ENCODE peak calls at places on chromosomes 12 and 14, in eight cellular contexts. X is suprapubic skin, T is heart right ventricle, E is IMR-90, Y is GM23338, D is fibroblast of pulmonary artery, L is gastrocnemius medialis, F is AG10803. S is an unnamed sample.

GRCh38 chr12:48285751-48286650 is 64.7 kb downstream of the ZNF641 start:
- DNase-seq in X (no peak), T (no peak), E (no peak), Y (peak; percentile 49), D (no peak), L (no peak), F (no peak), S (no peak)

GRCh38 chr12:94972795-94973194 is 30.7 kb downstream of the NDUFA12 start:
- DNase-seq in X (no peak), T (no peak), E (no peak), Y (no peak), D (no peak), L (no peak), F (no peak), S (no peak)

GRCh38 chr14:36300337-36300736 is 20.1 kb downstream of the MBIP start:
- DNase-seq in X (no peak), T (no peak), E (peak; percentile 34), Y (no peak), D (peak; percentile 12), L (no peak), F (no peak), S (peak; percentile 21)

GRCh38 chr14:35687335-35687939 is 121.7 kb downstream of the RALGAPA1 start:
- DNase-seq in X (no peak), T (no peak), E (peak; percentile 68), Y (peak; percentile 77), D (peak; percentile 78), L (no peak), F (peak; percentile 46), S (peak; percentile 62)

GRCh38 chr12:124286414-124286813 is 8.5 kb upstream of the RFLNA start:
- DNase-seq in X (no peak), T (no peak), E (no peak), Y (no peak), D (peak; percentile 14), L (no peak), F (no peak), S (peak; percentile 33)

GRCh38 chr12:112750971-112751370 is 40.6 kb upstream of the RPH3A start:
- DNase-seq in X (no peak), T (no peak), E (peak; percentile 8), Y (no peak), D (no peak), L (no peak), F (no peak), S (no peak)

GRCh38 chr12:77861317-77861716 is 30.6 kb downstream of the NAV3 start:
- DNase-seq in X (no peak), T (no peak), E (no peak), Y (no peak), D (no peak), L (no peak), F (no peak), S (no peak)

GRCh38 chr12:11877869-11878780 is 192.6 kb upstream of the BCL2L14 start:
- DNase-seq in X (no peak), T (peak; percentile 51), E (peak; percentile 80), Y (peak; percentile 32), D (peak; percentile 77), L (no peak), F (peak; percentile 66), S (peak; percentile 84)

GRCh38 chr14:93081875-93082570 is 33.7 kb downstream of the ITPK1 start:
- DNase-seq in X (no peak), T (no peak), E (no peak), Y (no peak), D (no peak), L (no peak), F (no peak), S (no peak)

GRCh38 chr12:78101181-78101876 is 270.6 kb downstream of the NAV3 start:
- DNase-seq in X (no peak), T (no peak), E (no peak), Y (no peak), D (no peak), L (no peak), F (no peak), S (no peak)

GRCh38 chr12:105426766-105427165 is 96.3 kb downstream of the C12orf75 start:
- DNase-seq in X (no peak), T (no peak), E (no peak), Y (no peak), D (no peak), L (no peak), F (no peak), S (no peak)

GRCh38 chr12:105431537-105431936 is 101.0 kb downstream of the C12orf75 start:
- DNase-seq in X (no peak), T (no peak), E (no peak), Y (no peak), D (no peak), L (no peak), F (no peak), S (no peak)

GRCh38 chr12:105428793-105429192 is 98.3 kb downstream of the C12orf75 start:
- DNase-seq in X (no peak), T (no peak), E (no peak), Y (no peak), D (peak; percentile 39), L (no peak), F (peak; percentile 57), S (no peak)

GRCh38 chr12:105425263-105426174 is 95.0 kb downstream of the C12orf75 start:
- DNase-seq in X (no peak), T (no peak), E (no peak), Y (no peak), D (no peak), L (no peak), F (no peak), S (no peak)

GRCh38 chr12:105427883-105428282 is 97.4 kb downstream of the C12orf75 start:
- DNase-seq in X (no peak), T (no peak), E (peak; percentile 33), Y (no peak), D (peak; percentile 48), L (no peak), F (peak; percentile 30), S (peak; percentile 76)
- TF ChIP-seq CTCF in X (no peak), T (no peak), E (no peak), Y (peak; percentile 4), D (peak; percentile 39), L (no peak), F (peak; percentile 26), S (peak; percentile 27)

DNA sequence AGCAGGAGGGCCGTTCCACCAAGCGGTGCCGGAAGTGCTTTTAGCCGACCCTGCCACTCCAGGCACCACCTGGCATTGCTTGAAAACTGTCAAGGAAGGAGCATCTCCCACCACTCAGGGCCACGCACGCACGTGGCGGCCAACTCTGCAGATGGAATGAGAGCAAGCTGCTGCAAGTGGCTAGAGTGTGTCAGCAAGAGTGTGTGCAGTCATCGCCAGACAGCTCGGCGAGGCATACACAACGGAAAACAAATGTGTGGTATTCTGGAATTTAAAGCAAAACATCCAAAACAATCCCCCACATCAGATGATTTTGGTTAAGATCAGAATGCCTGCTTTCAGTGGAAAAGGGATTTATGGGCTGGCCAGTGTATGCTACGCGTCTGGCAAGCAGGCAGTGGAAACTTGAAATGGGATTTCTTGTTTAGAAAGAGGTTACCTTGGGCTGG is 11.2 kb downstream of the CD9 start:
- DNase-seq in X (no peak), T (no peak), E (peak; percentile 91), Y (no peak), D (no peak), L (no peak), F (peak; percentile 96), S (no peak)
- H3K4me3 ChIP-seq in X (no peak overlapping the region), T (no peak overlapping the region), E (no peak overlapping the region), Y (no peak overlapping the region), D (no peak overlapping the region), L (no peak overlapping the region), F (no peak overlapping the region), S (no peak overlapping the region)

DNA sequence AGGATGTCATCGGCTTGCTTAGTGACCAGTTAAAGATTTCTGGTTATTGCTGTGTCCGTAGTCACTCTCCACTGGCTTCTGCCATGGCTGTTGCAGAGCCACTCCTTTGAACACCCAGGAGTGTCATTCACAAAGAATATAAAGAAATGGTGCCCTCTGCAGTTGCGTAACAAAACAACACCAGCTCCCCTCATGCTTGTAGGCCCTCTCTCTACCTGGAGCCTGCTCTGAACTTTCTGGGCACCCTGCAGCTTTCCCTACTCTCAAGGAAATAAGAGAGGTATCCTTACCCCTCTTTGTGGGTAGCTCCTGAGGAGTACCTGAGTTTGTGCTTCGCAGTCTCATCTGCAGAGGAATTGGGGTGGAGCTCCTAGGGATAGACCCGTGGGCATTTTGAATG is 97.3 kb upstream of the TMEM260 start:
- DNase-seq in X (no peak), T (no peak), E (peak; percentile 9), Y (peak; percentile 86), D (peak; percentile 57), L (no peak), F (no peak), S (peak; percentile 16)
- TF ChIP-seq CTCF in X (no peak), T (no peak), E (peak; percentile 22), Y (peak; percentile 77), D (peak; percentile 37), L (no peak), F (no peak), S (peak; percentile 16)

GRCh38 chr12:8662592-8662991 is at the start of gene MFAP5:
- DNase-seq in X (no peak), T (peak; percentile 15), E (peak; percentile 25), Y (peak; percentile 26), D (peak; percentile 63), L (peak; percentile 51), F (peak; percentile 92), S (no peak)
- H3K4me3 ChIP-seq in X (peak within 1 kb of the TSS; percentile 36), T (peak within 1 kb of the TSS; percentile 16), E (no peak within 1 kb of the TSS), Y (no peak within 1 kb of the TSS), D (no peak within 1 kb of the TSS), L (peak within 1 kb of the TSS; percentile 4), F (peak within 1 kb of the TSS; percentile 61), S (no peak within 1 kb of the TSS)

DNA sequence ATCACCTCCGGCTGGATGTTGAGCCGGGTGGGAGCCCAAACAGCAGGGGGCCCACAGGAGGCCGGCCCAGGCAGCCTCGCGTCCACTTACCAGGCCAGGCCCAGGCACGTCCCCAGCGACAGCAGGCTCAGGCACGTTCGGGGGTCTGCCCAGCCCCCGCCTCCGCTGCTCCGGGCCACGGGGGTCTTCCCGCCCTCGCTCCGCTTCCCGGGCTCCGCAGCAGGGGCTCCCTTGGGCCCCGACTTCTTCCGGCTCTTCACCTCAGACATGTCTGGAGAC is 216 bp downstream of the IKBIP start:
- DNase-seq in X (no peak), T (no peak), E (no peak), Y (no peak), D (no peak), L (no peak), F (no peak), S (no peak)
- TF ChIP-seq CTCF in X (no peak), T (no peak), E (peak; percentile 15), Y (no peak), D (no peak), L (no peak), F (no peak), S (no peak)

DNA sequence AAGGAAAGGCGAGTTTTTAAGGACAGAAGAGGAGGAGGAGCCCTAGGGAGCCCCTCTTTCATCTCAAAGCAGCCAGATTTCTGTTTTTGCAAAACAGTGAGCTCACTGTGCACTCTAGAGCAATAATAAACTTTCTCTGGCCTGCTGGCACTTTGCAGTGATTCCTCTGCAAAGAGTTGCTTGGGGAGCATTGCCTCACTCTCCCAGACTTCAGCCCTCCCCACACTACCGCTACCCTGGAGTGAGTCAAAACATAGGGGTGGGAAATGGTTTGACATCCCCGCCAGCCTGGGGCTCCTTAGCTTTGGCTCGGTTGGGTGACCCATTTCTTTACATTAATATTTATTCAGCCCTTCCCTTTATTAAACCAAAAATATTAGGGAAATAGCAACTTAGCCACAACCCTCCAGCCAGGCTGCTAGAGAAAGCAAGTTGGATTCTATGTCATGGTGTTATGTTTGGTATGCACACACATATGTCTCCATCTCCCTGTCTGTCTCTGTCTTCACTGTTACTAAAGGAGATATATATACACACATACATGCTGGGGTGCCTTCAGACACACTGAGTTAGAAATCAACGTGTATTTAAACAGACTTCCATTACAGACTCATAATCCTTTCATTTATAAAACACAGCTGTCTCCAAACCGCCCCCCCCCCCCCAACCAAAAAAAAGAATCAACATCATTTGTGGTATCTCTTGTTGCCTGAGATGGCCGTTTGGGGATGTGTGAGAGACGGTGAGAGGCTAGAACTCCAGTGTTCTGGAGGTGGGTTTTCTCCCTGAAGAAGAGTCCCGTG is 3.4 kb upstream of the IRF2BPL start:
- DNase-seq in X (no peak), T (peak; percentile 38), E (peak; percentile 93), Y (no peak), D (peak; percentile 80), L (peak; percentile 61), F (peak; percentile 83), S (peak; percentile 30)
- H3K4me3 ChIP-seq in X (peak overlapping the region; percentile 59), T (no peak overlapping the region), E (no peak overlapping the region), Y (peak overlapping the region; percentile 50), D (peak overlapping the region; percentile 36), L (peak overlapping the region; percentile 55), F (peak overlapping the region; percentile 47), S (no peak overlapping the region)

S was measured in endothelial cell of umbilical vein.